ENCODE peak calls at places on chromosomes 16 and 17, in seven cellular contexts. One of them, this sample, is unnamed.
A peak's percentile ranks its signal among the peaks of the same experiment; 100 is the strongest.

GRCh38 chr16:72876221-72876620 is 171.7 kb downstream of the ZFHX3 start:
- DNase-seq in iPS DF 6.9: no peak
- DNase-seq in brain pericyte: no peak
- DNase-seq in activated CD4-positive, alpha-beta T cell treated with anti-CD3 and anti-CD28 coated beads, Interleukin-2, amount 50 U/mL, for 1 hour: no peak
- DNase-seq in LoVo: no peak
- DNase-seq in HCEC 1CT: peak; percentile 54
- DNase-seq in MCF 10A: peak; percentile 77
- DNase-seq in this sample: no peak

GRCh38 chr17:44083250-44083849 is 12.8 kb downstream of the G6PC3 start:
- DNase-seq in iPS DF 6.9: no peak
- DNase-seq in brain pericyte: no peak
- DNase-seq in activated CD4-positive, alpha-beta T cell treated with anti-CD3 and anti-CD28 coated beads, Interleukin-2, amount 50 U/mL, for 1 hour: no peak
- DNase-seq in LoVo: no peak
- DNase-seq in HCEC 1CT: no peak
- DNase-seq in MCF 10A: peak; percentile 69
- DNase-seq in this sample: no peak

GRCh38 chr17:10775058-10775457 is 28.8 kb downstream of the TMEM238L start:
- DNase-seq in iPS DF 6.9: no peak
- DNase-seq in brain pericyte: no peak
- DNase-seq in activated CD4-positive, alpha-beta T cell treated with anti-CD3 and anti-CD28 coated beads, Interleukin-2, amount 50 U/mL, for 1 hour: no peak
- DNase-seq in LoVo: no peak
- DNase-seq in HCEC 1CT: no peak
- DNase-seq in MCF 10A: no peak
- DNase-seq in this sample: no peak

GRCh38 chr16:1983544-1984346 is at the start of gene GFER:
- DNase-seq in iPS DF 6.9: peak; percentile 78
- DNase-seq in brain pericyte: no peak
- DNase-seq in activated CD4-positive, alpha-beta T cell treated with anti-CD3 and anti-CD28 coated beads, Interleukin-2, amount 50 U/mL, for 1 hour: peak; percentile 51
- DNase-seq in LoVo: peak; percentile 95
- DNase-seq in HCEC 1CT: peak; percentile 90
- DNase-seq in MCF 10A: peak; percentile 82
- DNase-seq in this sample: no peak

GRCh38 chr17:36148559-36149295 is 27.7 kb downstream of the TBC1D3B start:
- DNase-seq in iPS DF 6.9: peak; percentile 35
- DNase-seq in brain pericyte: no peak
- DNase-seq in activated CD4-positive, alpha-beta T cell treated with anti-CD3 and anti-CD28 coated beads, Interleukin-2, amount 50 U/mL, for 1 hour: peak; percentile 59
- DNase-seq in LoVo: peak; percentile 68
- DNase-seq in HCEC 1CT: peak; percentile 50
- DNase-seq in MCF 10A: peak; percentile 72
- DNase-seq in this sample: no peak

GRCh38 chr16:86505185-86505898 is 5.0 kb upstream of the FOXF1 start:
- DNase-seq in iPS DF 6.9: no peak
- DNase-seq in brain pericyte: no peak
- DNase-seq in activated CD4-positive, alpha-beta T cell treated with anti-CD3 and anti-CD28 coated beads, Interleukin-2, amount 50 U/mL, for 1 hour: no peak
- DNase-seq in LoVo: no peak
- DNase-seq in HCEC 1CT: no peak
- DNase-seq in MCF 10A: no peak
- DNase-seq in this sample: no peak

GRCh38 chr16:8716592-8716991 is 42.2 kb downstream of the ABAT start:
- DNase-seq in iPS DF 6.9: no peak
- DNase-seq in brain pericyte: no peak
- DNase-seq in activated CD4-positive, alpha-beta T cell treated with anti-CD3 and anti-CD28 coated beads, Interleukin-2, amount 50 U/mL, for 1 hour: no peak
- DNase-seq in LoVo: no peak
- DNase-seq in HCEC 1CT: no peak
- DNase-seq in MCF 10A: peak; percentile 84
- DNase-seq in this sample: no peak

GRCh38 chr17:4492762-4493561 is 5.7 kb upstream of the SPNS2 start:
- DNase-seq in iPS DF 6.9: peak; percentile 78
- DNase-seq in brain pericyte: no peak
- DNase-seq in activated CD4-positive, alpha-beta T cell treated with anti-CD3 and anti-CD28 coated beads, Interleukin-2, amount 50 U/mL, for 1 hour: no peak
- DNase-seq in LoVo: peak; percentile 46
- DNase-seq in HCEC 1CT: no peak
- DNase-seq in MCF 10A: peak; percentile 43
- DNase-seq in this sample: no peak

GRCh38 chr17:74430706-74431567 is 951 bp upstream of the GPRC5C start:
- DNase-seq in iPS DF 6.9: no peak
- DNase-seq in brain pericyte: no peak
- DNase-seq in activated CD4-positive, alpha-beta T cell treated with anti-CD3 and anti-CD28 coated beads, Interleukin-2, amount 50 U/mL, for 1 hour: no peak
- DNase-seq in LoVo: peak; percentile 82
- DNase-seq in HCEC 1CT: no peak
- DNase-seq in MCF 10A: peak; percentile 93
- DNase-seq in this sample: peak; percentile 10

GRCh38 chr16:50525716-50526115 is 22.5 kb upstream of the NKD1 start:
- DNase-seq in iPS DF 6.9: no peak
- DNase-seq in brain pericyte: no peak
- DNase-seq in activated CD4-positive, alpha-beta T cell treated with anti-CD3 and anti-CD28 coated beads, Interleukin-2, amount 50 U/mL, for 1 hour: no peak
- DNase-seq in LoVo: no peak
- DNase-seq in HCEC 1CT: no peak
- DNase-seq in MCF 10A: no peak
- DNase-seq in this sample: no peak

GRCh38 chr17:41977991-41978390 is 11.4 kb downstream of the CNP start:
- DNase-seq in iPS DF 6.9: no peak
- DNase-seq in brain pericyte: no peak
- DNase-seq in activated CD4-positive, alpha-beta T cell treated with anti-CD3 and anti-CD28 coated beads, Interleukin-2, amount 50 U/mL, for 1 hour: no peak
- DNase-seq in LoVo: no peak
- DNase-seq in HCEC 1CT: no peak
- DNase-seq in MCF 10A: no peak
- DNase-seq in this sample: no peak

GRCh38 chr17:1906622-1907021 is 76.8 kb downstream of the RPA1 start:
- DNase-seq in iPS DF 6.9: no peak
- DNase-seq in brain pericyte: no peak
- DNase-seq in activated CD4-positive, alpha-beta T cell treated with anti-CD3 and anti-CD28 coated beads, Interleukin-2, amount 50 U/mL, for 1 hour: no peak
- DNase-seq in LoVo: no peak
- DNase-seq in HCEC 1CT: peak; percentile 5
- DNase-seq in MCF 10A: no peak
- DNase-seq in this sample: no peak

GRCh38 chr17:27569257-27569722 is 61.7 kb upstream of the LGALS9 start:
- DNase-seq in iPS DF 6.9: peak; percentile 63
- DNase-seq in brain pericyte: no peak
- DNase-seq in activated CD4-positive, alpha-beta T cell treated with anti-CD3 and anti-CD28 coated beads, Interleukin-2, amount 50 U/mL, for 1 hour: peak; percentile 22
- DNase-seq in LoVo: peak; percentile 27
- DNase-seq in HCEC 1CT: no peak
- DNase-seq in MCF 10A: peak; percentile 61
- DNase-seq in this sample: no peak

GRCh38 chr17:80251966-80252365 is 8.7 kb upstream of the RNF213 start:
- DNase-seq in iPS DF 6.9: no peak
- DNase-seq in brain pericyte: no peak
- DNase-seq in activated CD4-positive, alpha-beta T cell treated with anti-CD3 and anti-CD28 coated beads, Interleukin-2, amount 50 U/mL, for 1 hour: no peak
- DNase-seq in LoVo: no peak
- DNase-seq in HCEC 1CT: no peak
- DNase-seq in MCF 10A: no peak
- DNase-seq in this sample: no peak

GRCh38 chr16:85651822-85652430 is 36.8 kb downstream of the GINS2 start:
- DNase-seq in iPS DF 6.9: no peak
- DNase-seq in brain pericyte: no peak
- DNase-seq in activated CD4-positive, alpha-beta T cell treated with anti-CD3 and anti-CD28 coated beads, Interleukin-2, amount 50 U/mL, for 1 hour: no peak
- DNase-seq in LoVo: no peak
- DNase-seq in HCEC 1CT: no peak
- DNase-seq in MCF 10A: peak; percentile 16
- DNase-seq in this sample: no peak

GRCh38 chr17:29054835-29055234 is 11.9 kb downstream of the PIPOX start:
- DNase-seq in iPS DF 6.9: no peak
- DNase-seq in brain pericyte: no peak
- DNase-seq in activated CD4-positive, alpha-beta T cell treated with anti-CD3 and anti-CD28 coated beads, Interleukin-2, amount 50 U/mL, for 1 hour: no peak
- DNase-seq in LoVo: no peak
- DNase-seq in HCEC 1CT: no peak
- DNase-seq in MCF 10A: no peak
- DNase-seq in this sample: no peak

GRCh38 chr17:46950997-46951621 is 27.9 kb downstream of the RPRML start:
- DNase-seq in iPS DF 6.9: no peak
- DNase-seq in brain pericyte: no peak
- DNase-seq in activated CD4-positive, alpha-beta T cell treated with anti-CD3 and anti-CD28 coated beads, Interleukin-2, amount 50 U/mL, for 1 hour: no peak
- DNase-seq in LoVo: no peak
- DNase-seq in HCEC 1CT: no peak
- DNase-seq in MCF 10A: no peak
- DNase-seq in this sample: peak; percentile 35

GRCh38 chr16:73054732-73055481 is 7.0 kb upstream of the ZFHX3 start:
- DNase-seq in iPS DF 6.9: no peak
- DNase-seq in brain pericyte: no peak
- DNase-seq in activated CD4-positive, alpha-beta T cell treated with anti-CD3 and anti-CD28 coated beads, Interleukin-2, amount 50 U/mL, for 1 hour: no peak
- DNase-seq in LoVo: peak; percentile 35
- DNase-seq in HCEC 1CT: peak; percentile 59
- DNase-seq in MCF 10A: peak; percentile 49
- DNase-seq in this sample: no peak

GRCh38 chr16:85929259-85929704 is 30.3 kb downstream of the IRF8 start:
- DNase-seq in iPS DF 6.9: no peak
- DNase-seq in brain pericyte: no peak
- DNase-seq in activated CD4-positive, alpha-beta T cell treated with anti-CD3 and anti-CD28 coated beads, Interleukin-2, amount 50 U/mL, for 1 hour: no peak
- DNase-seq in LoVo: peak; percentile 42
- DNase-seq in HCEC 1CT: no peak
- DNase-seq in MCF 10A: no peak
- DNase-seq in this sample: no peak

GRCh38 chr16:1283296-1283695 is 26.1 kb upstream of the UBE2I start:
- DNase-seq in iPS DF 6.9: no peak
- DNase-seq in brain pericyte: no peak
- DNase-seq in activated CD4-positive, alpha-beta T cell treated with anti-CD3 and anti-CD28 coated beads, Interleukin-2, amount 50 U/mL, for 1 hour: no peak
- DNase-seq in LoVo: no peak
- DNase-seq in HCEC 1CT: no peak
- DNase-seq in MCF 10A: no peak
- DNase-seq in this sample: no peak

GRCh38 chr17:51741447-51741846 is 417.1 kb downstream of the CA10 start:
- DNase-seq in iPS DF 6.9: no peak
- DNase-seq in brain pericyte: no peak
- DNase-seq in activated CD4-positive, alpha-beta T cell treated with anti-CD3 and anti-CD28 coated beads, Interleukin-2, amount 50 U/mL, for 1 hour: no peak
- DNase-seq in LoVo: no peak
- DNase-seq in HCEC 1CT: no peak
- DNase-seq in MCF 10A: peak; percentile 22
- DNase-seq in this sample: no peak

GRCh38 chr17:77728022-77728671 is 230.4 kb upstream of the TNRC6C start:
- DNase-seq in iPS DF 6.9: no peak
- DNase-seq in brain pericyte: no peak
- DNase-seq in activated CD4-positive, alpha-beta T cell treated with anti-CD3 and anti-CD28 coated beads, Interleukin-2, amount 50 U/mL, for 1 hour: no peak
- DNase-seq in LoVo: no peak
- DNase-seq in HCEC 1CT: no peak
- DNase-seq in MCF 10A: no peak
- DNase-seq in this sample: peak; percentile 35

GRCh38 chr17:72476575-72476986 is 355.8 kb downstream of the SOX9 start:
- DNase-seq in iPS DF 6.9: peak; percentile 57
- DNase-seq in brain pericyte: no peak
- DNase-seq in activated CD4-positive, alpha-beta T cell treated with anti-CD3 and anti-CD28 coated beads, Interleukin-2, amount 50 U/mL, for 1 hour: no peak
- DNase-seq in LoVo: no peak
- DNase-seq in HCEC 1CT: no peak
- DNase-seq in MCF 10A: no peak
- DNase-seq in this sample: no peak